ENCODE peak calls at places on chromosomes 4 and X, in eight cellular contexts. Q, L, A, B, I, J, H and X are unnamed samples. For H3K27me3, the result is how much of the 10 kb centered on the place peaks cover.

GRCh38 chr4:184907216-184907615 is 81.4 kb upstream of the ACSL1 start:
- DNase-seq in B (peak), Q (no peak), L (no peak), J (peak), I (no peak), H (no peak), A (no peak), X (no peak)

GRCh38 chrX:18894156-18894555 is 89.8 kb downstream of the PHKA2 start:
- DNase-seq in B (no peak), Q (no peak), A (no peak), I (no peak), L (peak), H (no peak), J (no peak), X (no peak)

GRCh38 chr4:115671581-115671980 is 558.2 kb upstream of the NDST4 start:
- DNase-seq in Q (no peak), L (no peak), A (no peak), I (no peak), J (no peak), H (peak), B (no peak), X (no peak)

GRCh38 chr4:36290641-36291040 is 9.2 kb downstream of the DTHD1 start:
- DNase-seq in A (no peak), L (no peak), I (no peak), J (no peak), B (no peak), H (no peak), Q (no peak), X (no peak)

GRCh38 chr4:125515016-125515415 is 200.3 kb downstream of the FAT4 start:
- DNase-seq in J (no peak), I (no peak), B (no peak), H (no peak), A (no peak), L (no peak), Q (no peak), X (no peak)

GRCh38 chrX:151151668-151152267 is 24.6 kb upstream of the GPR50 start:
- DNase-seq in H (peak), A (peak), Q (peak), L (peak), B (peak), J (peak), I (peak), X (peak)

GRCh38 chr4:83629945-83630684 is 94.2 kb downstream of the GPAT3 start:
- DNase-seq in H (no peak), B (peak), I (no peak), L (no peak), J (no peak), Q (no peak), A (peak), X (no peak)

GRCh38 chr4:71558248-71558647 is 219.4 kb downstream of the SLC4A4 start:
- DNase-seq in B (no peak), Q (no peak), I (no peak), H (no peak), L (no peak), J (no peak), A (no peak), X (no peak)

GRCh38 chr4:127134490-127134889 is 498.3 kb upstream of the INTU start:
- DNase-seq in B (no peak), H (no peak), A (no peak), I (no peak), L (no peak), Q (no peak), J (no peak), X (peak)

GRCh38 chrX:69128573-69128972 is 36.7 kb downstream of the PJA1 start:
- DNase-seq in A (no peak), J (no peak), B (no peak), H (no peak), I (peak), L (peak), Q (peak), X (no peak)

GRCh38 chrX:150587585-150588503 is 19.4 kb downstream of the MTM1 start:
- DNase-seq in Q (no peak), L (no peak), B (no peak), J (peak), I (peak), A (no peak), H (no peak), X (no peak)

GRCh38 chrX:155055494-155055893 is 15.4 kb downstream of the CMC4 start:
- DNase-seq in L (no peak), I (no peak), H (no peak), J (no peak), Q (no peak), B (no peak), A (no peak), X (no peak)

GRCh38 chrX:107935200-107935599 is 47.0 kb downstream of the TEX13B start:
- DNase-seq in A (peak), L (no peak), Q (no peak), J (no peak), H (no peak), B (peak), I (no peak), X (no peak)

GRCh38 chr4:142762280-142762679 is 83.8 kb downstream of the INPP4B start:
- DNase-seq in A (no peak), L (no peak), B (no peak), Q (no peak), I (no peak), J (no peak), H (no peak), X (no peak)

GRCh38 chr4:133188433-133189175 is 39.5 kb downstream of the PCDH10 start:
- DNase-seq in L (no peak), A (no peak), H (no peak), B (no peak), Q (no peak), J (no peak), I (no peak), X (peak)

GRCh38 chrX:40108084-40108958 is 10.6 kb upstream of the BCOR start:
- DNase-seq in I (no peak), Q (peak), H (peak), B (no peak), A (no peak), L (peak), J (no peak), X (no peak)

GRCh38 chrX:22165732-22166457 is 106.8 kb upstream of the CBLL2 start:
- DNase-seq in Q (no peak), J (no peak), L (no peak), A (peak), B (peak), I (no peak), H (no peak), X (no peak)

GRCh38 chrX:47191331-47191730 is 2.3 kb upstream of the UBA1 start:
- DNase-seq in A (no peak), I (no peak), Q (peak), L (no peak), J (peak), B (peak), H (no peak), X (peak)

GRCh38 chr4:39702716-39703115 is 4.8 kb downstream of the UBE2K start:
- DNase-seq in B (no peak), L (no peak), Q (no peak), J (no peak), H (no peak), I (no peak), A (no peak), X (no peak)

GRCh38 chrX:127888767-127889166 is 163.4 kb downstream of the ACTRT1 start:
- DNase-seq in J (no peak), I (no peak), B (no peak), A (no peak), L (no peak), H (no peak), Q (no peak), X (peak)

GRCh38 chrX:44874481-44875184 is 1.6 kb downstream of the KDM6A start:
- DNase-seq in Q (peak), H (no peak), J (peak), L (no peak), A (peak), I (peak), B (peak), X (peak)

GRCh38 chrX:22699591-22700091 is 300.1 kb upstream of the DDX53 start:
- DNase-seq in H (no peak), I (no peak), L (no peak), Q (no peak), A (peak), B (no peak), J (no peak), X (no peak)

GRCh38 chr4:171025776-171026175 is 787.4 kb upstream of the GALNTL6 start:
- DNase-seq in L (no peak), H (no peak), I (no peak), J (no peak), A (no peak), Q (no peak), B (peak), X (no peak)

GRCh38 chrX:76477352-76477751 is 49.8 kb downstream of the MAGEE1 start:
- DNase-seq in A (no peak), Q (no peak), B (no peak), L (no peak), J (no peak), I (no peak), H (no peak), X (no peak)

GRCh38 chr4:152374606-152375285 is 161.1 kb downstream of the FBXW7 start:
- DNase-seq in J (no peak), A (peak), Q (no peak), I (no peak), H (no peak), B (no peak), L (no peak), X (no peak)

GRCh38 chr4:73850261-73850970 is 2.7 kb upstream of the PF4V1 start:
- DNase-seq in I (no peak), A (peak), J (no peak), Q (no peak), H (no peak), B (no peak), L (no peak), X (no peak)

GRCh38 chr4:185071412-185071811 is 53.1 kb downstream of the HELT start:
- DNase-seq in Q (peak), H (no peak), L (no peak), I (no peak), B (no peak), A (no peak), J (no peak), X (no peak)

GRCh38 chrX:136021903-136022302 is 36.7 kb downstream of the SLC9A6 start:
- DNase-seq in H (no peak), Q (no peak), L (no peak), B (no peak), A (no peak), I (no peak), J (no peak), X (no peak)

GRCh38 chrX:43949669-43950068 is 23.5 kb downstream of the NDP start:
- DNase-seq in Q (peak), I (no peak), H (peak), J (peak), A (no peak), L (peak), B (no peak), X (no peak)

DNA sequence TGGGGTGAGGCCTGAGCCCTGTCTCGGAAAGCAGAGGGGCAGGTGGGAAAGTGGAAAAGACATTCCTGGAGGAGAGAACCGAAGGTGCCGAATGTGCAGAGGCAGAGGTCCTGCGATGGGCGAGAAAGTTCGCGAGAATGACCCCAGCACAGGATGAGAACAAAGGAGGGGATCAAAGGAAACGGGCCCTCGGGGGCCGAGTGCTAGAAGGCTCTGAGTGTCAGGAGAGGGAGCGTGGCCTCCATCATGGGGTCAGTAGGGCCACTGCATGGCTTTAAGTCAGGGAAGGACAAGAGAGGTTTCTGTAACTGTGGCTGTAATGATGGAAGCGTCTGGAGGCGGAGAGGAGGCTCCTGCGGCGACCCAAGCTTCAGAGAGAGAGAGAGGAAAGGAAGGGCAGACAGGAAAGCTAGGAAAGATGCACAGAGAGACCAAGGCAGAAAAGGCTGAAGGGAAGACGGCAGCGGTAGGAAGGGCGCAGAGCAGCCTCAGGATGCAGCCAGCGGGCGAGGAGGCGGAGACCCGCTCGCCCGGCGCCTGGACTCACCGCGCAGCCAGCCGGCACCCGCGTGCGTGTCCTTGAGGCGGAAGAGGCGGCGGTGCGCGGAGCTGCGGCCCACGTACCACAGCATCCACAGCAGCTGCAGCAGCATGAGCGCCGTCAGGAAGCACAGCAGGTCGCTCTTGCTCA is 669 bp downstream of the OTOP1 start:
- DNase-seq in J (no peak), Q (peak), I (peak), L (peak), B (no peak), H (no peak), A (peak), X (no peak)
- H3K27me3 ChIP-seq in J (under half), Q (half or more), I (under half), L (under half), B (under half), H (under half), A (under half), X (under half)

DNA sequence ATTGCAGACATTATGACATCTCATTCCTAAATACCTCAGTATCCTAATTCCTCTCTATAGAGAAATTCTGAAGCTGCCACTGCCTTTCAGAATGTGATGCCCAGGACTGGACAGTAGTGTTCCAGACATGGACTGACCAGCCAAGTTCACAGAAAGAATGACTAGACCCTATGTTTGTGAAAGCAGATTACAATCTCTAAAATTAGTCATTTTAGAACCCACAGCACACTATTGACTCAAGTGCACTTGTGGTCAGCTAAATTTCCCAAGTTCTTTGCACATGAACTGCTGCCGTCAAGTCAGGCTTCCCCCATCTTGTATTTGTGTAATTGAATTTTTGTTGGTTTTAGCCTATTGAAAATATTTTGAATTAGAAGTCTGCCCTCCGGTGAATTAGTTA is 81.0 kb upstream of the ESX1 start:
- DNase-seq in Q (no peak), I (no peak), B (peak), H (no peak), L (no peak), J (no peak), A (peak), X (no peak)
- H3K9ac ChIP-seq in Q (no peak), I (no peak), B (no peak), H (no peak), L (no peak), J (no peak), A (no peak), X (no peak)

GRCh38 chrX:72125331-72126047 is 6.2 kb downstream of the RTL5 start:
- DNase-seq in B (no peak), H (no peak), I (no peak), Q (no peak), L (no peak), A (no peak), J (no peak), X (no peak)

GRCh38 chrX:72126539-72127140 is 5.1 kb downstream of the RTL5 start:
- DNase-seq in H (peak), I (peak), J (peak), Q (peak), L (peak), B (peak), A (peak), X (peak)

GRCh38 chrX:72127332-72127731 is 4.4 kb downstream of the RTL5 start:
- DNase-seq in B (no peak), Q (no peak), I (no peak), A (no peak), L (no peak), J (no peak), H (no peak), X (no peak)

GRCh38 chrX:72124540-72125201 is 7.0 kb downstream of the RTL5 start:
- DNase-seq in A (no peak), I (no peak), Q (no peak), B (no peak), H (no peak), L (no peak), J (no peak), X (no peak)

DNA sequence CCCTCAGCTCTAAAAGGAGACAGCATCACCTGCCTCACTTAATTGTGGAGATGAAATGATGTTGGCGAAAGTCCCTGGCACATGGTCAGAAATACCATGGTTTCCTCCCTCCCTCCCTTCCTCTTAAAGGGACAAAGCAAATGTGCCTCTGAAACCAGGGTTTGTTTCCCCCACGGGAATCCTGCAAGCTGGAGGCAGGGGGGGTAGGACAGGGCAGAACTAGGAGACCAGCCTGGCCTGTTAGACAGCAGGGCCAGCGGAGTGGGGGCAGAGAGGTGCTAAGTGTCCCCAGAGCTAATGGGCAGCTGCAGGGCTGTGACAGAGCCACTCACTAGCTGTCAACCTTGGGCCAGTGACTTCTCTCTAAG is 5.7 kb downstream of the RTL5 start:
- DNase-seq in B (peak), I (peak), Q (no peak), H (no peak), L (no peak), A (no peak), J (no peak), X (no peak)
- H3K27me3 ChIP-seq in B (under half), I (under half), Q (under half), H (under half), L (under half), A (under half), J (under half), X (under half)

GRCh38 chrX:10110316-10110932 is 46.4 kb upstream of the CLCN4 start:
- DNase-seq in H (no peak), Q (no peak), A (no peak), J (no peak), L (no peak), B (no peak), I (no peak), X (peak)

GRCh38 chrX:10111364-10112148 is 45.2 kb upstream of the CLCN4 start:
- DNase-seq in H (peak), B (no peak), I (no peak), J (no peak), Q (no peak), A (peak), L (no peak), X (peak)

GRCh38 chrX:10110984-10111363 is 45.8 kb upstream of the CLCN4 start:
- DNase-seq in L (no peak), A (no peak), B (no peak), Q (no peak), I (no peak), H (no peak), J (no peak), X (peak)

GRCh38 chrX:10115082-10115481 is 41.7 kb upstream of the CLCN4 start:
- DNase-seq in B (no peak), A (no peak), J (no peak), H (no peak), L (no peak), Q (no peak), I (no peak), X (no peak)

GRCh38 chrX:10112510-10112909 is 44.3 kb upstream of the CLCN4 start:
- DNase-seq in I (no peak), B (no peak), Q (no peak), A (no peak), J (no peak), L (no peak), H (no peak), X (peak)
- H3K9ac ChIP-seq in I (no peak), B (no peak), Q (no peak), A (no peak), J (no peak), L (no peak), H (no peak), X (peak)

DNA sequence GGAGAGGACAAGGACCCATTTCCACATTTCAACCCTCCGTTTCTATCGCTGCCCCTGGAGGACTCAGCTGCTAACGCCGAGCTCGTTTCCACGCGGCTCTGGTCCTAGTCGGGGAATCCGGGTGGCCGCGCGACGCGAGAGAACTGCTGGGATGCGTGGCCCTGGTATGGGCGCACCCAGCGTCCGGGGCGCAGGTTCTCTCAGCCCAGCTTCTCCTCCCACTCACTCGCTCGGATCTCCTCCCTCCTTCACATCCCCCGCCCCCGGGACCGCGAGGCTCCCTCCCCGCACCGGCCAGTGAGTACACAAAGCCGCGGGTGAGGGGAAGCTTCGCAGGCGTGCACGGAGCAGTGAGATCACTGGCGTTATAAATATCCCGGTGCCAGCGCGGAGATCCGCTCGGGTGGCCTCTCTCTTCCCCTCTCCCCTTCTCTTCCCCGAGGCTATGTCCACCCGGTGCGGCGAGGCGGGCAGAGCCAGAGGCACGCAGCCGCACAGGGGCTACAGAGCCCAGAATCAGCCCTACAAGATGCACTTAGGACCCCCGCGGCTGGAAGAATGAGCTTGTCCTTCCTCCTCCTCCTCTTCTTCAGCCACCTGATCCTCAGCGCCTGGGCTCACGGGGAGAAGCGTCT is at the start of gene FGF5:
- DNase-seq in Q (peak), A (peak), B (peak), J (no peak), L (peak), H (no peak), I (peak), X (peak)
- H3K27me3 ChIP-seq in Q (half or more), A (under half), B (under half), J (under half), L (half or more), H (under half), I (under half), X (under half)

GRCh38 chr4:5758741-5759140 is 47.7 kb downstream of the EVC start:
- DNase-seq in A (peak), B (peak), I (no peak), J (no peak), Q (no peak), L (no peak), H (no peak), X (no peak)

GRCh38 chr4:5756271-5756670 is 45.3 kb downstream of the EVC start:
- DNase-seq in L (no peak), B (no peak), Q (no peak), A (no peak), H (no peak), J (no peak), I (no peak), X (no peak)

GRCh38 chr4:5757954-5758353 is 47.0 kb downstream of the EVC start:
- DNase-seq in Q (no peak), I (no peak), L (no peak), A (no peak), B (no peak), H (no peak), J (no peak), X (no peak)

GRCh38 chr4:5757091-5757490 is 46.1 kb downstream of the EVC start:
- DNase-seq in I (no peak), L (no peak), B (no peak), A (no peak), J (no peak), H (no peak), Q (no peak), X (no peak)

DNA sequence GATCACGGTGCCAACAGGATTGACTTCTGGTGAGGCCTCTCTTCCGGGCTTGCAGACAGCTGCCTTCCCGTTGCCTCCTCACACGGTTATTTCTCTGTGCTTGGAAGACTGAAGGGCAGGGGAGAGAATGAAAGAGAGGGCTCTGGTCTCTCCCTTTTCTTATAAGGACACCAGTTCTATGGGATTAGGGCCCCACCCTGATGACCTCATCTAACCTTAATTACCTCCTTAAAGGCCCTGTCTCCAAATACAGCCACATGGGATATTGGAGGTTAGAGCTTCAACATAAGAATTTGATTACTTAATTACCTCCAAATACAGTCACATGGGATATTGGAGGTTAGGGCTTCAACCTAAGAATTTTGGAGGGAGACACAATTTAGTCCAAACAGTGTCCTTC is 46.5 kb downstream of the EVC start:
- DNase-seq in A (no peak), J (no peak), H (no peak), I (no peak), B (peak), L (no peak), Q (no peak), X (no peak)
- H3K9ac ChIP-seq in A (no peak), J (no peak), H (no peak), I (no peak), B (no peak), L (no peak), Q (no peak), X (no peak)